ENCODE peak calls at places on chromosomes 3 and 15, in six cellular contexts. One of them, this sample, is unnamed.

GRCh38 chr3:38758557-38758956 is 57.5 kb downstream of the SCN10A start:
- DNase-seq in CD4-positive, alpha-beta T cell: no peak
- DNase-seq in A549: no peak
- DNase-seq in body of pancreas: no peak
- DNase-seq in lower lobe of right lung: no peak
- DNase-seq in left ventricle myocardium inferior: no peak
- DNase-seq in this sample: no peak

GRCh38 chr3:141227752-141228151 is 3.9 kb upstream of the PXYLP1 start:
- DNase-seq in CD4-positive, alpha-beta T cell: no peak
- DNase-seq in A549: no peak
- DNase-seq in body of pancreas: no peak
- DNase-seq in lower lobe of right lung: no peak
- DNase-seq in left ventricle myocardium inferior: no peak
- DNase-seq in this sample: no peak

GRCh38 chr15:59384507-59384906 is 11.8 kb upstream of the MYO1E start:
- DNase-seq in CD4-positive, alpha-beta T cell: no peak
- DNase-seq in A549: no peak
- DNase-seq in body of pancreas: no peak
- DNase-seq in lower lobe of right lung: no peak
- DNase-seq in left ventricle myocardium inferior: no peak
- DNase-seq in this sample: no peak

GRCh38 chr3:43185256-43185655 is 79.4 kb upstream of the POMGNT2 start:
- DNase-seq in CD4-positive, alpha-beta T cell: no peak
- DNase-seq in A549: no peak
- DNase-seq in body of pancreas: no peak
- DNase-seq in lower lobe of right lung: no peak
- DNase-seq in left ventricle myocardium inferior: no peak
- DNase-seq in this sample: no peak

GRCh38 chr15:89817701-89818280 is 3.1 kb upstream of the ANPEP start:
- DNase-seq in CD4-positive, alpha-beta T cell: no peak
- DNase-seq in A549: no peak
- DNase-seq in body of pancreas: no peak
- DNase-seq in lower lobe of right lung: no peak
- DNase-seq in left ventricle myocardium inferior: no peak
- DNase-seq in this sample: no peak

GRCh38 chr15:77784361-77785292 is 151.9 kb upstream of the LINGO1 start:
- DNase-seq in CD4-positive, alpha-beta T cell: no peak
- DNase-seq in A549: peak; percentile 84
- DNase-seq in body of pancreas: no peak
- DNase-seq in lower lobe of right lung: no peak
- DNase-seq in left ventricle myocardium inferior: no peak
- DNase-seq in this sample: no peak

GRCh38 chr3:101518421-101518871 is 5.4 kb upstream of the SENP7 start:
- DNase-seq in CD4-positive, alpha-beta T cell: peak; percentile 47
- DNase-seq in A549: peak; percentile 6
- DNase-seq in body of pancreas: no peak
- DNase-seq in lower lobe of right lung: no peak
- DNase-seq in left ventricle myocardium inferior: no peak
- DNase-seq in this sample: no peak

GRCh38 chr3:189272500-189273119 is 100.8 kb downstream of the TPRG1 start:
- DNase-seq in CD4-positive, alpha-beta T cell: no peak
- DNase-seq in A549: peak; percentile 3
- DNase-seq in body of pancreas: no peak
- DNase-seq in lower lobe of right lung: no peak
- DNase-seq in left ventricle myocardium inferior: no peak
- DNase-seq in this sample: no peak

GRCh38 chr3:183518446-183519185 is 36.9 kb downstream of the KLHL6 start:
- DNase-seq in CD4-positive, alpha-beta T cell: no peak
- DNase-seq in A549: no peak
- DNase-seq in body of pancreas: no peak
- DNase-seq in lower lobe of right lung: no peak
- DNase-seq in left ventricle myocardium inferior: no peak
- DNase-seq in this sample: no peak

GRCh38 chr3:184602406-184603155 is 41.0 kb downstream of the EPHB3 start:
- DNase-seq in CD4-positive, alpha-beta T cell: no peak
- DNase-seq in A549: peak; percentile 9
- DNase-seq in body of pancreas: no peak
- DNase-seq in lower lobe of right lung: no peak
- DNase-seq in left ventricle myocardium inferior: no peak
- DNase-seq in this sample: no peak

GRCh38 chr3:71219744-71220638 is 363.5 kb downstream of the FOXP1 start:
- DNase-seq in CD4-positive, alpha-beta T cell: peak; percentile 15
- DNase-seq in A549: no peak
- DNase-seq in body of pancreas: no peak
- DNase-seq in lower lobe of right lung: no peak
- DNase-seq in left ventricle myocardium inferior: no peak
- DNase-seq in this sample: no peak

GRCh38 chr3:52238193-52238760 is 681 bp downstream of the TWF2 start:
- DNase-seq in CD4-positive, alpha-beta T cell: no peak
- DNase-seq in A549: peak; percentile 29
- DNase-seq in body of pancreas: no peak
- DNase-seq in lower lobe of right lung: no peak
- DNase-seq in left ventricle myocardium inferior: no peak
- DNase-seq in this sample: no peak

GRCh38 chr3:180181387-180181786 is 144.7 kb upstream of the PEX5L start:
- DNase-seq in CD4-positive, alpha-beta T cell: no peak
- DNase-seq in A549: no peak
- DNase-seq in body of pancreas: no peak
- DNase-seq in lower lobe of right lung: no peak
- DNase-seq in left ventricle myocardium inferior: no peak
- DNase-seq in this sample: no peak

GRCh38 chr3:177545964-177546363 is 348.7 kb upstream of the TBL1XR1 start:
- DNase-seq in CD4-positive, alpha-beta T cell: no peak
- DNase-seq in A549: no peak
- DNase-seq in body of pancreas: no peak
- DNase-seq in lower lobe of right lung: no peak
- DNase-seq in left ventricle myocardium inferior: no peak
- DNase-seq in this sample: no peak

GRCh38 chr3:54237109-54237508 is 114.8 kb downstream of the CACNA2D3 start:
- DNase-seq in CD4-positive, alpha-beta T cell: no peak
- DNase-seq in A549: no peak
- DNase-seq in body of pancreas: no peak
- DNase-seq in lower lobe of right lung: no peak
- DNase-seq in left ventricle myocardium inferior: no peak
- DNase-seq in this sample: no peak

GRCh38 chr3:138578141-138578540 is 15.9 kb downstream of the CEP70 start:
- DNase-seq in CD4-positive, alpha-beta T cell: no peak
- DNase-seq in A549: no peak
- DNase-seq in body of pancreas: no peak
- DNase-seq in lower lobe of right lung: no peak
- DNase-seq in left ventricle myocardium inferior: no peak
- DNase-seq in this sample: no peak

GRCh38 chr3:167837430-167837829 is 101.9 kb downstream of the SERPINI1 start:
- DNase-seq in CD4-positive, alpha-beta T cell: no peak
- DNase-seq in A549: no peak
- DNase-seq in body of pancreas: no peak
- DNase-seq in lower lobe of right lung: no peak
- DNase-seq in left ventricle myocardium inferior: no peak
- DNase-seq in this sample: no peak

GRCh38 chr15:37880009-37880834 is 54.2 kb upstream of the TMCO5A start:
- DNase-seq in CD4-positive, alpha-beta T cell: no peak
- DNase-seq in A549: peak; percentile 0
- DNase-seq in body of pancreas: peak; percentile 48
- DNase-seq in lower lobe of right lung: no peak
- DNase-seq in left ventricle myocardium inferior: no peak
- DNase-seq in this sample: no peak

GRCh38 chr15:42059661-42060476 is 34.5 kb downstream of the PLA2G4D start:
- DNase-seq in CD4-positive, alpha-beta T cell: peak; percentile 49
- DNase-seq in A549: peak; percentile 33
- DNase-seq in body of pancreas: peak; percentile 57
- DNase-seq in lower lobe of right lung: no peak
- DNase-seq in left ventricle myocardium inferior: peak; percentile 50
- DNase-seq in this sample: peak; percentile 72

GRCh38 chr3:99534951-99535704 is 103.3 kb upstream of the COL8A1 start:
- DNase-seq in CD4-positive, alpha-beta T cell: no peak
- DNase-seq in A549: no peak
- DNase-seq in body of pancreas: no peak
- DNase-seq in lower lobe of right lung: peak; percentile 44
- DNase-seq in left ventricle myocardium inferior: no peak
- DNase-seq in this sample: no peak

GRCh38 chr15:68584704-68585573 is 6.1 kb downstream of the CORO2B start:
- DNase-seq in CD4-positive, alpha-beta T cell: no peak
- DNase-seq in A549: no peak
- DNase-seq in body of pancreas: no peak
- DNase-seq in lower lobe of right lung: no peak
- DNase-seq in left ventricle myocardium inferior: no peak
- DNase-seq in this sample: no peak

GRCh38 chr15:97156739-97157265 is 803.7 kb upstream of the ARRDC4 start:
- DNase-seq in CD4-positive, alpha-beta T cell: no peak
- DNase-seq in A549: no peak
- DNase-seq in body of pancreas: no peak
- DNase-seq in lower lobe of right lung: no peak
- DNase-seq in left ventricle myocardium inferior: no peak
- DNase-seq in this sample: no peak

GRCh38 chr3:195899701-195900425 is 8.5 kb downstream of the TNK2 start:
- DNase-seq in CD4-positive, alpha-beta T cell: no peak
- DNase-seq in A549: no peak
- DNase-seq in body of pancreas: no peak
- DNase-seq in lower lobe of right lung: peak; percentile 39
- DNase-seq in left ventricle myocardium inferior: no peak
- DNase-seq in this sample: no peak
- H3K27ac ChIP-seq in CD4-positive, alpha-beta T cell: no peak overlapping the region
- H3K27ac ChIP-seq in A549: no peak overlapping the region
- H3K27ac ChIP-seq in body of pancreas: no peak overlapping the region
- H3K27ac ChIP-seq in lower lobe of right lung: peak overlapping the region; percentile 49
- H3K27ac ChIP-seq in left ventricle myocardium inferior: no peak overlapping the region
- H3K27ac ChIP-seq in this sample: peak overlapping the region; percentile 80

GRCh38 chr3:49702672-49703071 is 13.3 kb downstream of the RNF123 start:
- DNase-seq in CD4-positive, alpha-beta T cell: no peak
- DNase-seq in A549: no peak
- DNase-seq in body of pancreas: no peak
- DNase-seq in lower lobe of right lung: no peak
- DNase-seq in left ventricle myocardium inferior: no peak
- DNase-seq in this sample: no peak

GRCh38 chr3:49700014-49700413 is 10.7 kb downstream of the RNF123 start:
- DNase-seq in CD4-positive, alpha-beta T cell: no peak
- DNase-seq in A549: no peak
- DNase-seq in body of pancreas: no peak
- DNase-seq in lower lobe of right lung: no peak
- DNase-seq in left ventricle myocardium inferior: no peak
- DNase-seq in this sample: no peak

GRCh38 chr3:49700453-49701128 is 11.2 kb downstream of the RNF123 start:
- DNase-seq in CD4-positive, alpha-beta T cell: no peak
- DNase-seq in A549: no peak
- DNase-seq in body of pancreas: no peak
- DNase-seq in lower lobe of right lung: no peak
- DNase-seq in left ventricle myocardium inferior: no peak
- DNase-seq in this sample: no peak

GRCh38 chr3:49703443-49703927 is 14.1 kb downstream of the RNF123 start:
- DNase-seq in CD4-positive, alpha-beta T cell: peak; percentile 59
- DNase-seq in A549: peak; percentile 62
- DNase-seq in body of pancreas: peak; percentile 75
- DNase-seq in lower lobe of right lung: peak; percentile 63
- DNase-seq in left ventricle myocardium inferior: peak; percentile 40
- DNase-seq in this sample: no peak

GRCh38 chr3:49701388-49702077 is 12.2 kb downstream of the RNF123 start:
- DNase-seq in CD4-positive, alpha-beta T cell: no peak
- DNase-seq in A549: no peak
- DNase-seq in body of pancreas: no peak
- DNase-seq in lower lobe of right lung: no peak
- DNase-seq in left ventricle myocardium inferior: no peak
- DNase-seq in this sample: no peak
- TF ChIP-seq CTCF in CD4-positive, alpha-beta T cell: no peak
- TF ChIP-seq CTCF in A549: no peak
- TF ChIP-seq CTCF in body of pancreas: peak; percentile 14
- TF ChIP-seq CTCF in lower lobe of right lung: peak; percentile 34
- TF ChIP-seq CTCF in left ventricle myocardium inferior: peak; percentile 46
- TF ChIP-seq CTCF in this sample: peak; percentile 31

DNA sequence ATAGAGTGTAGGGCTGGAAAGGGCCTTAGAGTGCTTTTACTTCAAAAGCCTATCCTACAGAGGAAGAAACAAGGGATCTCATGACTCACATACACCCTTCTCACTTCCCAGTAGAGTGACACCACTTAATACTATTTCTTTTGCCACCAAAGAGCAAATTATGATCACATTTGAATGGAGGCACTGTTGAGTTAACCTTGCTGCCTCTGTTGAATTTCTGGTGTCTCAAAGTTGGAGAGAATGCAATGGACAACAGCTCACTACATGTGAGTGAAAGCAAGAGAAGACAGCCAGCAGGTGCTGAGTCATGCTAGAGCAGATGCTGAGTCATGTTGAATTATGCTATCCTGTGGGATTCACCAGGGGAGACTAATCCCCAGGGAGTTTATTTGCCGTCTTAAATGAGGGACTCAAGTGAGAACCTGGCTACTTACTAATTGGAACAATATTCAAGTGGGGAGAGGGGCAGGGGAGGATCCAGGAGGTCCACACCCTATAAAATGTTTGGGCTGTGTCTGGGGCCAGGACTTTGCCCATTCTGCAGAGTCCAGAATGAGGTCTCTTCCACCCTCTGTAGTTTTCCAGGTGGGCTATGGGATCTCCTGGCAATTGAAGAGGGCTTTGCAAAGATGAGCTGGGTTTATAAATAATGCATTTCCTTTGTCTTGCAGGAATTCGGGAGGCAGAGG is 35.8 kb downstream of the ST8SIA2 start:
- DNase-seq in CD4-positive, alpha-beta T cell: no peak
- DNase-seq in A549: peak; percentile 72
- DNase-seq in body of pancreas: no peak
- DNase-seq in lower lobe of right lung: no peak
- DNase-seq in left ventricle myocardium inferior: no peak
- DNase-seq in this sample: no peak
- H3K27ac ChIP-seq in CD4-positive, alpha-beta T cell: no peak overlapping the region
- H3K27ac ChIP-seq in A549: peak overlapping the region; percentile 66
- H3K27ac ChIP-seq in body of pancreas: no peak overlapping the region
- H3K27ac ChIP-seq in lower lobe of right lung: no peak overlapping the region
- H3K27ac ChIP-seq in left ventricle myocardium inferior: no peak overlapping the region
- H3K27ac ChIP-seq in this sample: no peak overlapping the region

GRCh38 chr3:153927107-153927506 is 194.1 kb upstream of the ARHGEF26 start:
- DNase-seq in CD4-positive, alpha-beta T cell: no peak
- DNase-seq in A549: no peak
- DNase-seq in body of pancreas: no peak
- DNase-seq in lower lobe of right lung: no peak
- DNase-seq in left ventricle myocardium inferior: no peak
- DNase-seq in this sample: no peak
- TF ChIP-seq CTCF in CD4-positive, alpha-beta T cell: no peak
- TF ChIP-seq CTCF in A549: peak; percentile 42
- TF ChIP-seq CTCF in body of pancreas: no peak
- TF ChIP-seq CTCF in lower lobe of right lung: peak; percentile 18
- TF ChIP-seq CTCF in left ventricle myocardium inferior: no peak
- TF ChIP-seq CTCF in this sample: no peak

This sample was measured in right atrium auricular region.